ENCODE peak calls at places on chromosomes 5 and 9, in four cellular contexts. S is small intestine; T is heart right ventricle; H is CD8-positive, alpha-beta T cell. I is an unnamed sample.

GRCh38 chr5:97838214-97838613 is 655.2 kb upstream of the RIOK2 start:
- DNase-seq in H (no peak), S (peak; percentile 40), T (no peak), I (no peak)

GRCh38 chr5:64612349-64612961 is 77.8 kb upstream of the SHISAL2B start:
- DNase-seq in H (no peak), S (peak; percentile 48), T (peak; percentile 54), I (no peak)

GRCh38 chr5:83035373-83036170 is 41.6 kb downstream of the TMEM167A start:
- DNase-seq in H (no peak), S (no peak), T (peak; percentile 82), I (peak; percentile 66)

GRCh38 chr5:171122372-171122771 is 186.7 kb upstream of the TLX3 start:
- DNase-seq in H (no peak), T (no peak), S (peak; percentile 12), I (no peak)

GRCh38 chr9:110186254-110186653 is 21.7 kb downstream of the C9orf152 start:
- DNase-seq in S (no peak), T (no peak), H (no peak), I (no peak)

GRCh38 chr5:149150457-149150856 is 9.2 kb downstream of the ABLIM3 start:
- DNase-seq in T (no peak), H (no peak), S (no peak), I (no peak)

GRCh38 chr5:156359452-156359851 is 32.5 kb downstream of the SGCD start:
- DNase-seq in T (no peak), S (no peak), H (no peak), I (no peak)

GRCh38 chr5:128405159-128405558 is 132.9 kb downstream of the FBN2 start:
- DNase-seq in H (no peak), S (no peak), T (no peak), I (no peak)

GRCh38 chr9:102035929-102036328 is 297.5 kb upstream of the GRIN3A start:
- DNase-seq in T (no peak), H (no peak), S (no peak), I (no peak)

GRCh38 chr9:102032614-102033013 is 294.2 kb upstream of the GRIN3A start:
- DNase-seq in H (no peak), T (no peak), S (no peak), I (no peak)

GRCh38 chr9:102038006-102038405 is 299.6 kb upstream of the GRIN3A start:
- DNase-seq in S (no peak), H (no peak), T (no peak), I (no peak)
- H3K36me3 ChIP-seq in S (no peaks in the 10 kb centered on the region), H (no peaks in the 10 kb centered on the region), T (no peaks in the 10 kb centered on the region), I (no peaks in the 10 kb centered on the region)

GRCh38 chr5:4245076-4245475 is 649.4 kb downstream of the IRX1 start:
- DNase-seq in H (no peak), T (no peak), S (no peak), I (no peak)
- H3K36me3 ChIP-seq in H (no peaks in the 10 kb centered on the region), T (no peaks in the 10 kb centered on the region), S (no peaks in the 10 kb centered on the region), I (no peaks in the 10 kb centered on the region)

GRCh38 chr5:40260351-40260750 is 419.4 kb upstream of the PTGER4 start:
- DNase-seq in S (no peak), H (no peak), T (peak; percentile 28), I (peak; percentile 27)

GRCh38 chr5:40258205-40258604 is 421.5 kb upstream of the PTGER4 start:
- DNase-seq in S (no peak), T (no peak), H (no peak), I (no peak)

GRCh38 chr5:40266952-40267351 is 412.8 kb upstream of the PTGER4 start:
- DNase-seq in S (no peak), T (no peak), H (no peak), I (no peak)

DNA sequence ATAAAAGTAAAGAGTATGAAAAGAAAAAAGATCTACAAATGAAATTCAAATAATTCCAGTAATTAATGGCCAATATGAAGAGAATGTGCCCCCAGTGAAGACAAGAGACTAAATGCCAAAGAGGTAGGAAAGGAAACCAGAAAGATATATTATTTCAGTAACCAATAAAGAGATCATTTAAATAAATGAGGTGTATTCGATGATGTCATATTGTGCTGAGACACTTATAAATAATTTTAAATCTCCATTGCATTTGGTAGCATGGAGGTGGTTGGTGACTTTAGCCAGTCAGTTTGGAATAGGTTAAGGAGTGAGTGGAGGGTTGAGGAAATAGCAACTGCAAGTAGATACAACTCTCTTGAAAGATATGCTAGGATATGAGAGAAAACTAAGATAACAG is 417.7 kb upstream of the PTGER4 start:
- DNase-seq in S (no peak), T (no peak), H (no peak), I (no peak)
- H3K36me3 ChIP-seq in S (no peaks in the 10 kb centered on the region), T (no peaks in the 10 kb centered on the region), H (no peaks in the 10 kb centered on the region), I (no peaks in the 10 kb centered on the region)

GRCh38 chr5:177526191-177526590 is 9.4 kb upstream of the DDX41 start:
- DNase-seq in S (no peak), H (no peak), T (no peak), I (no peak)

GRCh38 chr5:177524539-177524900 is 7.8 kb upstream of the DDX41 start:
- DNase-seq in S (no peak), H (no peak), T (no peak), I (peak; percentile 8)

GRCh38 chr5:177524941-177525655 is 8.3 kb upstream of the DDX41 start:
- DNase-seq in S (no peak), T (no peak), H (no peak), I (no peak)

GRCh38 chr5:177526791-177527190 is 10.0 kb upstream of the DDX41 start:
- DNase-seq in T (no peak), H (no peak), S (no peak), I (no peak)

GRCh38 chr5:177523711-177524538 is 7.2 kb upstream of the DDX41 start:
- DNase-seq in H (no peak), T (no peak), S (no peak), I (peak; percentile 10)
- H3K36me3 ChIP-seq in H (peaks cover 6% of the 10 kb centered on the region), T (peaks cover 98% of the 10 kb centered on the region), S (peaks cover 25% of the 10 kb centered on the region), I (peaks cover 95% of the 10 kb centered on the region)

GRCh38 chr5:32251864-32252458 is 60.8 kb downstream of the MTMR12 start:
- DNase-seq in S (no peak), T (no peak), H (no peak), I (no peak)

GRCh38 chr5:32245742-32246141 is 67.0 kb downstream of the MTMR12 start:
- DNase-seq in T (no peak), S (no peak), H (no peak), I (no peak)

GRCh38 chr5:32244017-32244416 is 68.7 kb downstream of the MTMR12 start:
- DNase-seq in S (no peak), H (no peak), T (no peak), I (no peak)

GRCh38 chr5:32254987-32255900 is 57.5 kb downstream of the MTMR12 start:
- DNase-seq in T (no peak), H (no peak), S (no peak), I (no peak)

DNA sequence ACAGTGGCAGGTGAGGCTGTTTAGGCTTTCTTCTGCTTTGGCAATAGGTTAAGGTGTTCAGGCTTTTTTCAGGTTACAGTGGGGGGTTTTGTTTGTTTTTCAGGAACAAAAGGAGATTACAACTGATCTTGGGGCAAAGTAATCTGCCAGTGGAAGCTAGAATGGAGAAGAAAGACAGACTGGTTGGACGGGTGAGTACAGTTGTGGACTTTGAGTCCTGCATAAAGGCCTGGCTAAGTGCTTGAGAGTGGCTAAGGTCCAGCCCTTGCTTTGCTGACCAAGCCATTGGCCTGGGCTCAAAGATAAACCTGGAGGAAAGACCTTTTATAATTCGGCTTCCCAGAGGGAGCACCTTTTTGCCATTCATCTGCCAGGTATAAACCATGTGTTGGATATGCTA is 63.1 kb downstream of the MTMR12 start:
- DNase-seq in T (no peak), H (no peak), S (peak; percentile 78), I (no peak)
- H3K36me3 ChIP-seq in T (peaks cover 98% of the 10 kb centered on the region), H (peaks cover 20% of the 10 kb centered on the region), S (peaks cover 19% of the 10 kb centered on the region), I (peaks cover 87% of the 10 kb centered on the region)

DNA sequence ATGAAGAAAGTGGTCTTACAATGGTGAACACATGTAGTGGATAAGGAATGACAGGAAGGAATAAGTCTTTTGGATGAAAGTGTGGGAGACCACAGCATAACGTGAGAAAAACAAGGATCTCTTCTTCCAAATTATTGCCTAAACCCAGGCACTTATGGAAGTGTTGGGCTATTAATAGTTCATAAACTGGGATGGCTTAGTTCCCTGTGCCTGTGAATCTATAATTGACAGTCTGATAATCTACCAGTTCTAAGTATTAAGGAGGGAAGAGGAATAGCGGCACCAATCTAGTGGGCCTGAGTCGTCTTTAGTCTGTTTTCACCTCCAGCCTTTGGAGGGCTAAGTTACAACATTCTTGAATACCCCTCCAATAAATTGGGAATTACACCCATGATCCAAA is 39.2 kb upstream of the LRRTM2 start:
- DNase-seq in T (no peak), S (no peak), H (no peak), I (no peak)
- H3K36me3 ChIP-seq in T (peaks cover 52% of the 10 kb centered on the region), S (peaks cover 9% of the 10 kb centered on the region), H (no peaks in the 10 kb centered on the region), I (peaks cover 17% of the 10 kb centered on the region)

GRCh38 chr9:95088421-95089161 is 228.9 kb downstream of the FANCC start:
- DNase-seq in T (no peak), H (no peak), S (no peak), I (no peak)
- H3K36me3 ChIP-seq in T (peaks cover 55% of the 10 kb centered on the region), H (no peaks in the 10 kb centered on the region), S (no peaks in the 10 kb centered on the region), I (peaks cover 46% of the 10 kb centered on the region)

GRCh38 chr5:178209334-178210072 is 5.2 kb downstream of the HNRNPAB start:
- DNase-seq in S (no peak), H (no peak), T (no peak), I (no peak)
- H3K36me3 ChIP-seq in S (peaks cover 45% of the 10 kb centered on the region), H (peaks cover 78% of the 10 kb centered on the region), T (peaks cover 84% of the 10 kb centered on the region), I (peaks cover 83% of the 10 kb centered on the region)

GRCh38 chr5:43606351-43606750 is 3.4 kb downstream of the NNT start:
- DNase-seq in T (no peak), S (no peak), H (no peak), I (no peak)
- H3K36me3 ChIP-seq in T (peaks cover 38% of the 10 kb centered on the region), S (peaks cover 6% of the 10 kb centered on the region), H (peaks cover 9% of the 10 kb centered on the region), I (peaks cover 30% of the 10 kb centered on the region)

I was measured in left ventricle myocardium inferior.